ENCODE peak calls at places on chromosomes 2 and 18, in ten cellular contexts. F is heart right ventricle, D is HFFc6, Z is astrocyte of the spinal cord, O is vagina, E is IMR-90, S is MM.1S, C is tibial nerve, I is fibroblast of pulmonary artery, X is AG04449. R is an unnamed sample.

GRCh38 chr18:39271654-39272053 is 1706.1 kb upstream of the CELF4 start:
- DNase-seq in F (no peak), D (no peak), Z (no peak), O (no peak), E (no peak), S (no peak), C (no peak), I (no peak), X (no peak), R (no peak)

GRCh38 chr2:3396920-3397559 is 17.5 kb downstream of the TRAPPC12 start:
- DNase-seq in F (no peak), D (no peak), Z (no peak), O (no peak), E (no peak), S (no peak), C (no peak), I (no peak), X (no peak), R (no peak)

GRCh38 chr2:85998071-85998991 is 107.4 kb downstream of the POLR1A start:
- DNase-seq in F (peak), D (peak), Z (peak), O (no peak), E (peak), S (peak), C (peak), I (peak), X (peak), R (peak)

GRCh38 chr2:145421841-145422240 is 901.9 kb upstream of the ZEB2 start:
- DNase-seq in F (no peak), D (peak), Z (peak), O (no peak), E (peak), S (no peak), C (no peak), I (no peak), X (no peak), R (no peak)

GRCh38 chr2:69789129-69789528 is 40.3 kb upstream of the GMCL1 start:
- DNase-seq in F (no peak), D (peak), Z (peak), O (no peak), E (peak), S (peak), C (no peak), I (peak), X (peak), R (peak)

GRCh38 chr2:229129738-229130371 is 141.2 kb downstream of the PID1 start:
- DNase-seq in F (no peak), D (peak), Z (peak), O (no peak), E (no peak), S (no peak), C (no peak), I (peak), X (no peak), R (no peak)

GRCh38 chr18:63379639-63379962 is 12.6 kb upstream of the KDSR start:
- DNase-seq in F (no peak), D (no peak), Z (peak), O (no peak), E (peak), S (no peak), C (no peak), I (peak), X (no peak), R (no peak)

GRCh38 chr2:156561326-156561725 is 125.1 kb downstream of the GPD2 start:
- DNase-seq in F (no peak), D (no peak), Z (no peak), O (no peak), E (no peak), S (no peak), C (no peak), I (no peak), X (no peak), R (no peak)

GRCh38 chr2:159285929-159286708 is at the start of gene WDSUB1:
- DNase-seq in F (peak), D (peak), Z (peak), O (no peak), E (peak), S (peak), C (peak), I (peak), X (no peak), R (peak)

GRCh38 chr2:40751981-40752380 is 300.1 kb upstream of the SLC8A1 start:
- DNase-seq in F (no peak), D (no peak), Z (no peak), O (no peak), E (peak), S (no peak), C (no peak), I (no peak), X (no peak), R (no peak)

GRCh38 chr2:239519921-239520585 is 119.2 kb upstream of the HDAC4 start:
- DNase-seq in F (no peak), D (no peak), Z (no peak), O (no peak), E (no peak), S (no peak), C (no peak), I (no peak), X (no peak), R (no peak)

GRCh38 chr2:196066794-196067382 is 1.7 kb downstream of the DNAH7 start:
- DNase-seq in F (no peak), D (peak), Z (peak), O (no peak), E (peak), S (peak), C (no peak), I (peak), X (no peak), R (no peak)

GRCh38 chr2:157173740-157174184 is 83.7 kb upstream of the GALNT5 start:
- DNase-seq in F (no peak), D (peak), Z (peak), O (no peak), E (peak), S (no peak), C (no peak), I (peak), X (peak), R (no peak)

GRCh38 chr2:42493885-42494433 is at the start of gene KCNG3:
- DNase-seq in F (peak), D (no peak), Z (peak), O (no peak), E (peak), S (peak), C (peak), I (peak), X (no peak), R (no peak)

GRCh38 chr18:48031011-48031480 is 100.6 kb upstream of the SMAD2 start:
- DNase-seq in F (no peak), D (peak), Z (peak), O (no peak), E (peak), S (peak), C (no peak), I (peak), X (no peak), R (peak)

GRCh38 chr18:76528477-76529432 is 33.7 kb upstream of the ZNF516 start:
- DNase-seq in F (no peak), D (peak), Z (peak), O (no peak), E (peak), S (no peak), C (peak), I (peak), X (no peak), R (peak)

GRCh38 chr2:54768772-54769428 is 45.4 kb downstream of the EML6 start:
- DNase-seq in F (no peak), D (no peak), Z (no peak), O (no peak), E (no peak), S (no peak), C (no peak), I (no peak), X (no peak), R (no peak)

GRCh38 chr2:190545756-190546385 is 11.3 kb upstream of the NEMP2 start:
- DNase-seq in F (no peak), D (no peak), Z (peak), O (no peak), E (peak), S (no peak), C (no peak), I (peak), X (no peak), R (no peak)

GRCh38 chr2:80589070-80589469 is 284.5 kb upstream of the LRRTM1 start:
- DNase-seq in F (no peak), D (no peak), Z (no peak), O (no peak), E (no peak), S (no peak), C (no peak), I (no peak), X (no peak), R (no peak)

GRCh38 chr2:80592106-80592505 is 287.6 kb upstream of the LRRTM1 start:
- DNase-seq in F (no peak), D (no peak), Z (no peak), O (no peak), E (no peak), S (no peak), C (no peak), I (no peak), X (no peak), R (no peak)

DNA sequence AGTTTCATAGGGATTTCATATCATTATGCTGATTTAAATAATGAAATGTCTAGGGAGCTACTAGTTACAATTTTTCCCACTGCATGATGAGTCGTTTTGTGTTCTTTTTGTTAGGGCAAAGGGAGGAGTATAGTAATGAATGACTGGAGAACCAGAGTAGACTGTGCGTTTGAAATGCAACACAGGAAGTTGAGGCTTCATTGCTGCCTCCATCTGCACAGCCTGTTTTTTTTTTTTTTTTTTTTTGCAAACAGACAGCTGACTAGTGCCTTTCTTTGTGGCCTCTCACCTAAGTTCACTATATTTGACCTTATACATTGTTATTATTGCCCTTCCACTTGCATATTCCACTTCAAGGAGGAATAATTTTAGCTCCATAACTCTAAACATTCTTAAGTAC is 286.7 kb upstream of the LRRTM1 start:
- DNase-seq in F (no peak), D (no peak), Z (no peak), O (no peak), E (no peak), S (no peak), C (no peak), I (no peak), X (no peak), R (no peak)
- TF ChIP-seq CTCF in F (no peak), D (no peak), Z (no peak), O (no peak), E (no peak), S (no peak), C (no peak), I (no peak), X (no peak), R (no peak)

DNA sequence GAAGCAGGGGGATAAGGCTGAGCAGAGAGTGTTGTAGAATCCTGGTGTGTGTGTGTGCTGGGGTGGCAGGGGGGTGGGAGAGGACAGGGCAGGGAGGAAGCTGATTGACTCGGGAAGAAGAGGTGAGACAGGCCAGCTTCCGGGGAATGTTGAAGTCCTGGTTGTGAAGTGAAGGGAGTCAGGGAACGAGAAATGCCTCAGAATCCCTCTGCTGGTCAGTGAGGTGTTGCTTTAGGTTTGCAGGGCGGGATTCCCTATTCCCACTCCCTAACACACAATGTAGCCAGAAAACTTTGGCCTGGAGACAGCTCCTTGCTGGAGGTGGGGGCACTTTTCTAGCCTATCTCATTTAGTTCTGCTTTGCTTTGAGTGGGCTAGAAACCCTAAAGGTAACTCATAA is 265.1 kb downstream of the HAUS1 start:
- DNase-seq in F (no peak), D (no peak), Z (no peak), O (no peak), E (no peak), S (no peak), C (no peak), I (peak), X (no peak), R (no peak)
- TF ChIP-seq CTCF in F (no peak), D (no peak), Z (no peak), O (no peak), E (no peak), S (no peak), C (no peak), I (no peak), X (no peak), R (no peak)

GRCh38 chr2:30197570-30197969 is 33.8 kb upstream of the LBH start:
- DNase-seq in F (no peak), D (no peak), Z (no peak), O (no peak), E (no peak), S (no peak), C (no peak), I (no peak), X (no peak), R (no peak)
- TF ChIP-seq CTCF in F (no peak), D (no peak), Z (no peak), O (no peak), E (no peak), S (no peak), C (no peak), I (no peak), X (no peak), R (no peak)

GRCh38 chr18:41096504-41096903 is 858.5 kb upstream of the PIK3C3 start:
- DNase-seq in F (no peak), D (peak), Z (peak), O (no peak), E (peak), S (peak), C (no peak), I (peak), X (no peak), R (no peak)
- TF ChIP-seq CTCF in F (no peak), D (peak), Z (peak), O (no peak), E (peak), S (peak), C (no peak), I (peak), X (peak), R (no peak)

GRCh38 chr2:45915523-45915922 is 264.0 kb downstream of the PRKCE start:
- DNase-seq in F (no peak), D (no peak), Z (no peak), O (no peak), E (no peak), S (no peak), C (no peak), I (no peak), X (no peak), R (no peak)
- TF ChIP-seq CTCF in F (no peak), D (no peak), Z (no peak), O (no peak), E (no peak), S (no peak), C (no peak), I (no peak), X (no peak), R (no peak)

DNA sequence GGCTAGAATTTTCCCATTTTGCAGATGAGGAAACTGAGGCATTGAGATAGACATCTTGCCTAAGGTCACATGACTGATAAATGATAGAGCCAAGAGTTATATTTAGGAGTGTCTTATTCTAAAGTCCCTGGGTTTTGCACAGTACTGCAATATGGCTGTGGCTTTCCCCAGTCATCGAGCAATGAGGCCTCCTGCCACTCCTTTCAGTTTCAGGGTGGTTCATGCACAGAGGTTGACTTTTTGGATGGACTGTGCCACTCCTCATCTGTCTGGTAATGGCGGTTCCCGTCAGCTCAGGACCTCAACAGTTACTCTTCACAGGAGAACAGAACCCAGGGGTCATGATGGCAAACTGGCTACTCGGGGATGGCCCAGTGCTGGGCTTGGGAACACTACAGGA is 131.1 kb downstream of the ACKR3 start:
- DNase-seq in F (no peak), D (no peak), Z (no peak), O (no peak), E (no peak), S (peak), C (no peak), I (no peak), X (no peak), R (peak)
- TF ChIP-seq CTCF in F (no peak), D (no peak), Z (no peak), O (no peak), E (no peak), S (no peak), C (no peak), I (no peak), X (no peak), R (no peak)

GRCh38 chr2:135802350-135802749 is 34.6 kb downstream of the LCT start:
- DNase-seq in F (no peak), D (no peak), Z (no peak), O (no peak), E (no peak), S (no peak), C (no peak), I (no peak), X (no peak), R (no peak)
- TF ChIP-seq CTCF in F (no peak), D (no peak), Z (no peak), O (no peak), E (no peak), S (no peak), C (no peak), I (no peak), X (no peak), R (no peak)

GRCh38 chr18:57787068-57787682 is 15.9 kb downstream of the ATP8B1 start:
- DNase-seq in F (no peak), D (no peak), Z (no peak), O (no peak), E (no peak), S (no peak), C (no peak), I (no peak), X (no peak), R (no peak)
- TF ChIP-seq CTCF in F (no peak), D (no peak), Z (no peak), O (no peak), E (no peak), S (no peak), C (no peak), I (no peak), X (no peak), R (no peak)

GRCh38 chr2:111923271-111923670 is 24.9 kb downstream of the MERTK start:
- DNase-seq in F (no peak), D (no peak), Z (peak), O (no peak), E (peak), S (no peak), C (no peak), I (no peak), X (no peak), R (no peak)

GRCh38 chr2:111919794-111920608 is 21.6 kb downstream of the MERTK start:
- DNase-seq in F (peak), D (no peak), Z (peak), O (no peak), E (no peak), S (no peak), C (no peak), I (no peak), X (no peak), R (peak)

GRCh38 chr2:111918383-111918806 is 20.0 kb downstream of the MERTK start:
- DNase-seq in F (no peak), D (peak), Z (peak), O (no peak), E (peak), S (peak), C (no peak), I (peak), X (peak), R (no peak)

GRCh38 chr2:111924617-111925107 is 26.3 kb downstream of the MERTK start:
- DNase-seq in F (no peak), D (no peak), Z (no peak), O (no peak), E (no peak), S (no peak), C (no peak), I (no peak), X (no peak), R (no peak)

DNA sequence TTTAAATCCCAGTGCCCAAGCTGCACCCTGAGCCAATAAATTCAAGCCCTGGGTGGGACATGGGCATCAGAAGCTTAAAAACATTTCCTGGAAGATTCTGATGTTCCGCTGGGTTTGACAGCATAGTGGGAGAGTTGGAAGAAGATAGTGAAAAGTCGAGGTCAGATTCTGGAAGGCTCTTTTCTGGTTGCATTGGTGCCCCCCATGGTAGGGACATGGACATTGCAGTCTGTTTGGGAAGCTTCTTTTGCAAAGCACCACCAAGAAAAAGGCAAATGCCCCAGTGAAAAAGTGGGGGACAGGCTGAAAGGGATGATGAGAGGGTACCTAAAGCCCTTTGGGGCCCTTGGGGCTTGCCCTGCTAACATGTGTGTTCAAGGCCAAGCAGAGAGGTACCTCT is 21.0 kb downstream of the MERTK start:
- DNase-seq in F (no peak), D (no peak), Z (no peak), O (no peak), E (no peak), S (no peak), C (no peak), I (no peak), X (no peak), R (no peak)
- TF ChIP-seq CTCF in F (no peak), D (peak), Z (peak), O (no peak), E (no peak), S (peak), C (no peak), I (peak), X (peak), R (no peak)

R was measured in tibial artery.